ENCODE peak calls at places on chromosomes 13 and 19, in seven cellular contexts. K is heart right ventricle; P is endothelial cell of umbilical vein; U is NCI-H1105; B is effector memory CD8-positive, alpha-beta T cell; G is keratinocyte; Z is retina. E is an unnamed sample.

GRCh38 chr13:103953859-103954258 is 887.6 kb upstream of the SLC10A2 start:
- DNase-seq in K (no peak), P (no peak), U (no peak), B (no peak), G (no peak), Z (no peak), E (no peak)

GRCh38 chr19:6534451-6535093 is 3.7 kb downstream of the TNFSF9 start:
- DNase-seq in K (no peak), P (no peak), U (no peak), B (no peak), G (no peak), Z (peak; percentile 63), E (no peak)

GRCh38 chr13:99908129-99908805 is 63.3 kb downstream of the ZIC5 start:
- DNase-seq in K (no peak), P (no peak), U (peak; percentile 18), B (no peak), G (no peak), Z (no peak), E (peak; percentile 90)

GRCh38 chr13:99206226-99206625 is 5.6 kb downstream of the UBAC2 start:
- DNase-seq in K (no peak), P (no peak), U (no peak), B (no peak), G (no peak), Z (no peak), E (no peak)

GRCh38 chr13:22196777-22197176 is 525.9 kb downstream of the FGF9 start:
- DNase-seq in K (no peak), P (no peak), U (no peak), B (no peak), G (no peak), Z (no peak), E (no peak)

GRCh38 chr19:32201661-32202060 is 143.7 kb upstream of the ZNF507 start:
- DNase-seq in K (no peak), P (peak; percentile 61), U (no peak), B (no peak), G (no peak), Z (peak; percentile 60), E (no peak)

GRCh38 chr19:5914946-5915781 is 1.1 kb downstream of the CAPS start:
- DNase-seq in K (no peak), P (no peak), U (no peak), B (no peak), G (no peak), Z (no peak), E (no peak)

GRCh38 chr13:35648109-35648508 is 171.6 kb upstream of the MAB21L1 start:
- DNase-seq in K (no peak), P (peak; percentile 44), U (no peak), B (no peak), G (no peak), Z (no peak), E (no peak)

GRCh38 chr13:113616991-113617749 is 32.6 kb downstream of the TFDP1 start:
- DNase-seq in K (no peak), P (no peak), U (no peak), B (no peak), G (no peak), Z (peak; percentile 54), E (peak; percentile 12)

GRCh38 chr19:18795540-18795939 is 4.4 kb upstream of the COMP start:
- DNase-seq in K (no peak), P (no peak), U (no peak), B (no peak), G (no peak), Z (no peak), E (no peak)

GRCh38 chr19:2059422-2060201 is 8.6 kb upstream of the MKNK2 start:
- DNase-seq in K (no peak), P (no peak), U (no peak), B (no peak), G (no peak), Z (peak; percentile 63), E (no peak)